ENCODE peak calls at places on chromosomes 12 and 14, in four cellular contexts. G, A, J and Z are unnamed samples.

GRCh38 chr12:26340649-26341048 is 145.3 kb downstream of the SSPN start:
- DNase-seq in A (no peak), J (no peak), G (peak), Z (no peak)

GRCh38 chr12:89370411-89370810 is 18.1 kb upstream of the DUSP6 start:
- DNase-seq in A (no peak), G (no peak), J (no peak), Z (no peak)

GRCh38 chr12:40907115-40907521 is 214.9 kb downstream of the CNTN1 start:
- DNase-seq in G (peak), J (no peak), A (no peak), Z (no peak)

GRCh38 chr14:96239759-96240158 is 16.3 kb upstream of the BDKRB1 start:
- DNase-seq in J (no peak), G (no peak), A (no peak), Z (no peak)

GRCh38 chr12:74415633-74416032 is 122.0 kb upstream of the ATXN7L3B start:
- DNase-seq in J (peak), G (peak), A (no peak), Z (peak)

GRCh38 chr12:90910958-90911357 is 44.0 kb downstream of the CCER1 start:
- DNase-seq in A (no peak), J (no peak), G (no peak), Z (no peak)

GRCh38 chr12:110174373-110174996 is 50.3 kb downstream of the IFT81 start:
- DNase-seq in G (no peak), J (no peak), A (no peak), Z (no peak)

GRCh38 chr12:109263439-109263838 is 45.6 kb downstream of the FOXN4 start:
- DNase-seq in A (no peak), J (no peak), G (no peak), Z (no peak)

GRCh38 chr12:78392918-78393317 is 471.7 kb upstream of the SYT1 start:
- DNase-seq in A (no peak), G (no peak), J (no peak), Z (no peak)

GRCh38 chr14:70140614-70141013 is 48.1 kb downstream of the SLC8A3 start:
- DNase-seq in G (no peak), J (no peak), A (no peak), Z (no peak)

GRCh38 chr12:43416981-43417380 is 135.0 kb downstream of the ADAMTS20 start:
- DNase-seq in G (no peak), A (no peak), J (no peak), Z (no peak)

GRCh38 chr12:54384591-54385041 is at the start of gene ZNF385A:
- DNase-seq in G (no peak), J (no peak), A (no peak), Z (no peak)

GRCh38 chr12:100017056-100017455 is 32.3 kb upstream of the ANKS1B start:
- DNase-seq in G (no peak), A (no peak), J (no peak), Z (no peak)

GRCh38 chr14:76775695-76776305 is 14.5 kb downstream of the VASH1 start:
- DNase-seq in J (no peak), G (no peak), A (no peak), Z (no peak)

GRCh38 chr12:70664463-70664862 is 27.2 kb upstream of the PTPRB start:
- DNase-seq in G (no peak), A (no peak), J (no peak), Z (no peak)

GRCh38 chr12:48350249-48351021 is at the start of gene ZNF641:
- DNase-seq in J (peak), G (peak), A (peak), Z (peak)

GRCh38 chr12:6626654-6627283 is 9.0 kb downstream of the LPAR5 start:
- DNase-seq in A (no peak), G (peak), J (no peak), Z (no peak)

GRCh38 chr14:72479471-72479931 is 414.4 kb downstream of the DPF3 start:
- DNase-seq in A (no peak), G (peak), J (peak), Z (no peak)

GRCh38 chr12:26971963-26972362 is 33.7 kb downstream of the FGFR1OP2 start:
- DNase-seq in G (peak), A (no peak), J (no peak), Z (no peak)

GRCh38 chr12:57452937-57453509 is 2.1 kb upstream of the INHBE start:
- DNase-seq in G (peak), A (peak), J (peak), Z (peak)

GRCh38 chr12:51520576-51521325 is 70.3 kb upstream of the SCN8A start:
- DNase-seq in A (no peak), G (no peak), J (no peak), Z (no peak)
- TF ChIP-seq CTCF in A (no peak), G (no peak), J (no peak), Z (no peak)

GRCh38 chr14:66572836-66573235 is 64.9 kb downstream of the GPHN start:
- DNase-seq in A (no peak), G (no peak), J (no peak), Z (no peak)

GRCh38 chr14:66563731-66564130 is 55.8 kb downstream of the GPHN start:
- DNase-seq in G (no peak), A (no peak), J (no peak), Z (no peak)

GRCh38 chr14:66568220-66568619 is 60.3 kb downstream of the GPHN start:
- DNase-seq in G (no peak), J (no peak), A (no peak), Z (no peak)
- TF ChIP-seq CTCF in G (no peak), J (no peak), A (no peak), Z (no peak)

GRCh38 chr12:86334071-86334470 is 77.9 kb upstream of the MGAT4C start:
- DNase-seq in J (no peak), G (no peak), A (no peak), Z (no peak)
- TF ChIP-seq CTCF in J (no peak), G (no peak), A (no peak), Z (no peak)

GRCh38 chr12:67702136-67702535 is 53.6 kb downstream of the DYRK2 start:
- DNase-seq in A (no peak), G (no peak), J (no peak), Z (no peak)
- TF ChIP-seq CTCF in A (no peak), G (no peak), J (no peak), Z (no peak)

GRCh38 chr12:120231316-120232011 is 30.6 kb upstream of the RPLP0 start:
- DNase-seq in J (no peak), A (peak), G (no peak), Z (peak)
- TF ChIP-seq CTCF in J (no peak), A (no peak), G (no peak), Z (no peak)

GRCh38 chr14:92552066-92552465 is 38.5 kb downstream of the RIN3 start:
- DNase-seq in G (no peak), A (no peak), J (no peak), Z (no peak)

GRCh38 chr14:92555440-92556111 is 42.0 kb downstream of the RIN3 start:
- DNase-seq in A (no peak), J (no peak), G (no peak), Z (no peak)

GRCh38 chr14:92551066-92551841 is 37.7 kb downstream of the RIN3 start:
- DNase-seq in J (no peak), A (no peak), G (peak), Z (no peak)

GRCh38 chr14:92556255-92556741 is 42.7 kb downstream of the RIN3 start:
- DNase-seq in J (no peak), A (no peak), G (no peak), Z (no peak)

GRCh38 chr14:92553456-92553855 is 39.9 kb downstream of the RIN3 start:
- DNase-seq in A (peak), G (no peak), J (no peak), Z (peak)
- TF ChIP-seq CTCF in A (no peak), G (no peak), J (no peak), Z (no peak)

DNA sequence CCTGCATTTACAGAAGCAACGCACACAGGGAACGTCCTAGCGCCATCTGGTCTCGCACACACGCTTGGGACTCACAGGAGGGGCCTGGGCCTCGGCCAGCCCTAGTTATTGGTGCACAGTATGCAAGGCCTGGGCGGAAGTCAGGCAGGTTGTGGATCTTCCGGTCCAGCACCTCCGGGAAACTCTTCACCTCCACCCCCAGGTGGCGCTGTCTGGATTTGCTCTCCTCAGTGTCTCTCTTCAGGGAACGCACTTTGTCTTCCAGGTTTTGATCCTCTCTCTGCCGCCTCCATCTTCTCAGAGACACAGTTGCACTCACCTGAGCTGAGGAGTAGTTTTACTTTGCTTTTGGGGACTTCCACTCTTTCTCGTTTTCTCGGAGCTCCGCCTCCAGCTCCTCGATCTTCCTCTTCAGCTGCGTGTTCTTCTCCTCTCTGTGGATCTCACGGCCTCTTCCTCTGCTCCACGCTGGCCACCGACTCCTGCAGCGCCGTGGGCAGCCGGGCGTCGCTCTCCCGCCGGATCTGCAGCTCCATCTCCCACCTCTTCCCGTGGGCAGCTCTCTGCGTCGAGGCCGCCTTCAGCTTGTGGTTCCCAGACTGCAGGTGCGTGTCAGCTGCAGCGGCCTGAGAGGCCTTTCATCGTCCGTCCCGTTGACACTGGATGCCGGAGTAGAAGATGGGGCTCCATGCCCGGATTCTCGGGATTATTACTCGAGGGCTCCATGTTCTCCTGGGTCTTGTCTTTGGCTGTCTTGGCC is 933.8 kb downstream of the TMEM121 start:
- DNase-seq in G (peak), A (no peak), J (no peak), Z (no peak)
- TF ChIP-seq CTCF in G (peak), A (peak), J (no peak), Z (peak)

GRCh38 chr12:114636723-114637480 is 47.1 kb downstream of the TBX3 start:
- DNase-seq in G (no peak), A (no peak), J (no peak), Z (peak)
- TF ChIP-seq CTCF in G (no peak), A (no peak), J (peak), Z (no peak)

GRCh38 chr14:106850913-106851825 is 1324.8 kb downstream of the TMEM121 start:
- DNase-seq in J (no peak), A (no peak), G (peak), Z (no peak)

GRCh38 chr14:106844608-106845285 is 1318.4 kb downstream of the TMEM121 start:
- DNase-seq in G (peak), A (peak), J (no peak), Z (no peak)

GRCh38 chr14:106845286-106846087 is 1319.1 kb downstream of the TMEM121 start:
- DNase-seq in A (no peak), G (peak), J (no peak), Z (no peak)

GRCh38 chr14:106846218-106846617 is 1319.8 kb downstream of the TMEM121 start:
- DNase-seq in G (no peak), J (no peak), A (no peak), Z (no peak)

GRCh38 chr14:106848330-106849121 is 1322.1 kb downstream of the TMEM121 start:
- DNase-seq in A (peak), G (peak), J (no peak), Z (no peak)
- TF ChIP-seq CTCF in A (no peak), G (peak), J (no peak), Z (no peak)